ENCODE peak calls at places on chromosomes 16 and 17, in ten cellular contexts. E, I, D, N, O, X, A, L, S and B are unnamed samples. For H3K27me3, the result is how much of the 10 kb centered on the place peaks cover.

GRCh38 chr16:57754354-57755060 is 18.9 kb downstream of the KATNB1 start:
- DNase-seq in S (no peak), X (no peak), A (no peak), O (no peak), E (no peak), I (no peak), L (no peak), N (no peak), D (no peak), B (no peak)

GRCh38 chr17:38512473-38513058 is 84.3 kb downstream of the ARHGAP23 start:
- DNase-seq in N (no peak), L (no peak), I (no peak), X (no peak), D (no peak), S (no peak), O (no peak), A (no peak), E (no peak), B (no peak)

GRCh38 chr16:68658258-68658973 is 13.3 kb downstream of the CDH3 start:
- DNase-seq in S (no peak), N (peak), D (no peak), E (no peak), X (no peak), L (no peak), O (no peak), I (no peak), A (peak), B (no peak)

GRCh38 chr17:82677353-82677925 is 21.1 kb downstream of the RAB40B start:
- DNase-seq in A (no peak), D (no peak), N (no peak), X (no peak), O (no peak), L (no peak), E (no peak), I (no peak), S (no peak), B (no peak)

GRCh38 chr17:16929757-16930520 is 42.0 kb downstream of the TNFRSF13B start:
- DNase-seq in A (no peak), N (no peak), S (no peak), D (no peak), X (no peak), I (no peak), O (no peak), L (no peak), E (no peak), B (no peak)

GRCh38 chr16:67396159-67396774 is 3.0 kb upstream of the TPPP3 start:
- DNase-seq in I (no peak), O (no peak), N (peak), E (peak), A (peak), L (no peak), X (no peak), S (peak), D (peak), B (peak)

GRCh38 chr16:47258874-47259461 is 115.2 kb upstream of the NETO2 start:
- DNase-seq in I (no peak), S (no peak), X (peak), A (peak), L (no peak), D (no peak), E (no peak), O (no peak), N (peak), B (peak)

GRCh38 chr17:45326566-45326965 is 9.7 kb upstream of the MAP3K14 start:
- DNase-seq in S (peak), O (no peak), N (no peak), E (no peak), L (no peak), D (no peak), I (no peak), A (no peak), X (no peak), B (no peak)

GRCh38 chr17:64460955-64461354 is 12.0 kb downstream of the MILR1 start:
- DNase-seq in S (no peak), E (no peak), L (no peak), O (no peak), I (no peak), D (no peak), A (no peak), X (no peak), N (peak), B (no peak)

GRCh38 chr17:4956493-4957061 is 5.7 kb downstream of the ENO3 start:
- DNase-seq in N (no peak), I (no peak), D (no peak), O (no peak), A (no peak), E (no peak), L (peak), S (no peak), X (no peak), B (peak)

GRCh38 chr16:51418258-51418657 is 267.2 kb upstream of the SALL1 start:
- DNase-seq in L (no peak), E (peak), A (no peak), S (no peak), I (no peak), N (no peak), O (no peak), D (no peak), X (no peak), B (no peak)

GRCh38 chr16:81803332-81803731 is 24.2 kb downstream of the PLCG2 start:
- DNase-seq in S (no peak), O (no peak), I (no peak), D (no peak), L (no peak), A (no peak), N (no peak), E (no peak), X (no peak), B (no peak)

GRCh38 chr16:67109407-67110135 is at the start of gene PHAF1:
- DNase-seq in X (peak), I (peak), L (peak), S (peak), A (peak), N (peak), D (peak), O (peak), E (peak), B (peak)

GRCh38 chr17:72725432-72726068 is 366.9 kb downstream of the SLC39A11 start:
- DNase-seq in O (no peak), S (no peak), N (peak), A (peak), D (no peak), I (peak), E (peak), X (peak), L (peak), B (peak)

GRCh38 chr17:50304781-50305404 is 30.6 kb downstream of the TMEM92 start:
- DNase-seq in S (no peak), I (no peak), X (peak), D (no peak), E (peak), N (peak), A (peak), O (no peak), L (no peak), B (no peak)

GRCh38 chr16:29898786-29899515 is 399 bp downstream of the SEZ6L2 start:
- DNase-seq in L (no peak), N (peak), S (no peak), I (no peak), D (no peak), O (no peak), A (no peak), X (no peak), E (peak), B (no peak)

GRCh38 chr17:46726106-46726670 is 92.3 kb downstream of the WNT3 start:
- DNase-seq in I (no peak), O (no peak), E (no peak), N (no peak), X (no peak), D (no peak), L (no peak), A (peak), S (no peak), B (no peak)

GRCh38 chr17:69525920-69526841 is 111.7 kb downstream of the MAP2K6 start:
- DNase-seq in D (no peak), O (no peak), N (peak), I (no peak), X (peak), L (no peak), S (peak), A (peak), E (peak), B (peak)

GRCh38 chr17:68906638-68907037 is 48.6 kb downstream of the ABCA8 start:
- DNase-seq in X (no peak), L (no peak), E (no peak), S (no peak), N (no peak), I (no peak), O (no peak), D (no peak), A (peak), B (peak)

GRCh38 chr17:20242271-20242670 is 225.1 kb downstream of the LGALS9B start:
- DNase-seq in I (no peak), E (no peak), N (no peak), A (no peak), L (no peak), S (no peak), O (no peak), D (no peak), X (no peak), B (no peak)

GRCh38 chr17:63695889-63696288 is 4.0 kb downstream of the LIMD2 start:
- DNase-seq in E (no peak), N (no peak), A (no peak), S (no peak), X (no peak), L (peak), D (no peak), I (no peak), O (no peak), B (no peak)

GRCh38 chr17:77579717-77580116 is 378.8 kb upstream of the TNRC6C start:
- DNase-seq in E (no peak), A (no peak), X (no peak), L (no peak), N (no peak), O (no peak), D (no peak), I (no peak), S (no peak), B (no peak)

GRCh38 chr17:51150932-51151331 is 2.4 kb upstream of the NME1 start:
- DNase-seq in S (no peak), X (no peak), D (no peak), L (no peak), E (no peak), I (no peak), A (no peak), N (no peak), O (no peak), B (no peak)

GRCh38 chr17:55784666-55785065 is 33.8 kb downstream of the PCTP start:
- DNase-seq in D (no peak), O (no peak), S (no peak), E (no peak), I (no peak), N (no peak), X (no peak), A (no peak), L (no peak), B (no peak)

GRCh38 chr17:49358638-49359247 is 3.3 kb downstream of the ZNF652 start:
- DNase-seq in E (no peak), N (no peak), I (no peak), L (no peak), D (no peak), X (no peak), O (no peak), S (no peak), A (no peak), B (peak)

GRCh38 chr17:57461082-57461481 is 204.8 kb downstream of the MSI2 start:
- DNase-seq in S (peak), X (no peak), E (no peak), N (no peak), O (no peak), I (no peak), A (peak), L (no peak), D (no peak), B (no peak)

GRCh38 chr16:57479043-57479421 is 7.3 kb downstream of the DOK4 start:
- DNase-seq in L (no peak), A (no peak), X (no peak), S (no peak), D (no peak), I (peak), E (no peak), O (no peak), N (no peak), B (no peak)

GRCh38 chr17:65535777-65536572 is 25.5 kb downstream of the AXIN2 start:
- DNase-seq in O (no peak), D (no peak), A (peak), E (no peak), L (no peak), X (no peak), I (no peak), S (no peak), N (no peak), B (no peak)

GRCh38 chr17:78294776-78295175 is 63.3 kb downstream of the TMEM235 start:
- DNase-seq in X (no peak), I (no peak), O (no peak), E (no peak), A (peak), L (no peak), D (no peak), N (peak), S (no peak), B (no peak)

GRCh38 chr16:70805380-70805779 is 4.4 kb upstream of the VAC14 start:
- DNase-seq in D (no peak), E (no peak), N (no peak), L (peak), A (peak), X (no peak), I (no peak), S (no peak), O (no peak), B (no peak)

GRCh38 chr17:44007346-44008204 is 3.2 kb downstream of the NAGS start:
- DNase-seq in A (no peak), S (no peak), X (no peak), L (no peak), D (no peak), O (no peak), E (no peak), N (no peak), I (no peak), B (peak)

GRCh38 chr16:27430512-27430911 is 28.5 kb downstream of the IL21R start:
- DNase-seq in N (no peak), A (no peak), O (no peak), E (no peak), I (no peak), X (no peak), D (no peak), S (no peak), L (peak), B (no peak)

GRCh38 chr16:27429330-27429871 is 27.4 kb downstream of the IL21R start:
- DNase-seq in D (no peak), O (no peak), S (no peak), X (no peak), N (no peak), A (no peak), E (no peak), I (no peak), L (peak), B (no peak)

GRCh38 chr16:27428035-27428785 is 26.2 kb downstream of the IL21R start:
- DNase-seq in E (no peak), D (no peak), L (peak), S (no peak), I (no peak), X (no peak), O (no peak), N (no peak), A (no peak), B (no peak)

GRCh38 chr16:27430923-27431484 is 29.0 kb downstream of the IL21R start:
- DNase-seq in S (no peak), A (peak), L (peak), O (no peak), X (no peak), E (no peak), N (no peak), I (no peak), D (no peak), B (no peak)

DNA sequence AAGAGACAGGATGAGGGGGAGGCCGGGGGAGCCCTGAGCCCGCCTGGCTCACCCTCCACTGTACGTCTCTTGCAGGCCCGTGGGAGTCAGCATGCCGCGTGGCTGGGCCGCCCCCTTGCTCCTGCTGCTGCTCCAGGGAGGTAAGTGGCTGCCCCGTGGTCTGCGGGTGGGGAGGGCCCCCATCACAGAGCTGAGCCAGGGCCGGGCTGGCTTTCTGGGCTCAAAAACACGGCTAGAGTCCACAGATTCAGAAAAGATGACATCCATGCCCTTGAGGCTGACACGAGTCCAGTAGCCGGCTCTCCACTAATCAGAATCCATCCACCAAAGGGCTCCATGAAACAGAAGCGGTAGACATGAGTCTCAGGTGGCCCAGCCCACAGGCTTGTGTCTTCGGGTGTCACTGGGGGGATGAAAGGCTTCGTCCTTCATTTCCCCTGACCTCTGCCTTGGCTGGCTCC is 28.0 kb downstream of the IL21R start:
- DNase-seq in O (no peak), A (no peak), N (no peak), D (no peak), S (no peak), I (no peak), X (no peak), L (peak), E (no peak), B (no peak)
- H3K27me3 ChIP-seq in O (under half), A (under half), N (under half), D (under half), S (under half), I (under half), X (under half), L (under half), E (under half), B (under half)

DNA sequence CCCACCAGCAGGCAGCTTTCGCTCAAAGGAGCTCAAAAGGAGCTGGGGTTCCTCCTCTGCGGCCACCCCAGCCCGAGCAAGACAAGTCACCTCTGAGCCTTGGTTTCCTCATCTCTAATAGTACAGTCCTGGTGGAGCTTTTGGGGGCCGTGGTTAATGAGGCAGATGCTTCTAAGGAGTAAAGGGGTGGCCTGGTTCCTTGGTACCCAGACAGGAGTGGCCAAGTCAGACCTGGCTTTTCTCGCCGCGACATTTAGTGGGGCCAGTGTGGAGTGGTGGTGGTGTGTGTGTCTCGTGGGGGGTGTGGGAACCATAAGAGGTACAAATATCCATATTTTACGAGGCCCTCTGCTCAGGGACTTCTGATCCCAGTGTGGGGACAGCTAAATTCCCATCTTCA is 6.7 kb downstream of the FOXF1 start:
- DNase-seq in D (no peak), L (no peak), E (no peak), X (no peak), A (peak), S (no peak), O (no peak), N (no peak), I (no peak), B (no peak)
- H3K27me3 ChIP-seq in D (under half), L (under half), E (half or more), X (under half), A (under half), S (half or more), O (under half), N (half or more), I (half or more), B (half or more)

GRCh38 chr17:29002811-29003210 is 3.0 kb downstream of the SEZ6 start:
- DNase-seq in A (no peak), N (no peak), I (no peak), X (no peak), D (no peak), S (no peak), L (no peak), O (no peak), E (no peak), B (no peak)
- H3K27me3 ChIP-seq in A (half or more), N (under half), I (under half), X (under half), D (under half), S (under half), L (under half), O (under half), E (half or more), B (under half)

DNA sequence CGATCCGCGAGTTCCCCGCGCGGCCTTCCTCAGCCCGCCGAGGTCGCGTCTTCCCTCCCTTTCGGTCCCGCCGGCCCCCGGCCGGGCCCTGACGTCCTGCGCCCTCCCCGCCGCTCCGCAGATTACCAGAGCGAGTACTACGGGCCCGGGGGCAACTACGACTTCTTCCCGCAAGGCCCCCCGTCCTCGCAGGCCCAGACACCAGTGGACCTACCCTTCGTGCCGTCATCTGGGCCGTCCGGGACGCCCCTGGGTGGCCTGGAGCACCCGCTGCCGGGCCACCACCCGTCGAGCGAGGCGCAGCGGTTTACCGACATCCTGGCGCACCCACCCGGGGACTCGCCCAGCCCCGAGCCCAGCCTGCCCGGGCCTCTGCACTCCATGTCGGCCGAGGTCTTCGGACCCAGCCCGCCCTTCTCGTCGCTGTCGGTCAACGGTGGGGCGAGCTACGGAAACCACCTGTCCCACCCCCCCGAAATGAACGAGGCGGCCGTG is 5.4 kb downstream of the LHX1 start:
- DNase-seq in L (peak), E (no peak), A (no peak), X (no peak), D (no peak), N (no peak), I (no peak), O (no peak), S (no peak), B (no peak)
- H3K27me3 ChIP-seq in L (half or more), E (half or more), A (half or more), X (half or more), D (under half), N (half or more), I (half or more), O (half or more), S (half or more), B (half or more)

DNA sequence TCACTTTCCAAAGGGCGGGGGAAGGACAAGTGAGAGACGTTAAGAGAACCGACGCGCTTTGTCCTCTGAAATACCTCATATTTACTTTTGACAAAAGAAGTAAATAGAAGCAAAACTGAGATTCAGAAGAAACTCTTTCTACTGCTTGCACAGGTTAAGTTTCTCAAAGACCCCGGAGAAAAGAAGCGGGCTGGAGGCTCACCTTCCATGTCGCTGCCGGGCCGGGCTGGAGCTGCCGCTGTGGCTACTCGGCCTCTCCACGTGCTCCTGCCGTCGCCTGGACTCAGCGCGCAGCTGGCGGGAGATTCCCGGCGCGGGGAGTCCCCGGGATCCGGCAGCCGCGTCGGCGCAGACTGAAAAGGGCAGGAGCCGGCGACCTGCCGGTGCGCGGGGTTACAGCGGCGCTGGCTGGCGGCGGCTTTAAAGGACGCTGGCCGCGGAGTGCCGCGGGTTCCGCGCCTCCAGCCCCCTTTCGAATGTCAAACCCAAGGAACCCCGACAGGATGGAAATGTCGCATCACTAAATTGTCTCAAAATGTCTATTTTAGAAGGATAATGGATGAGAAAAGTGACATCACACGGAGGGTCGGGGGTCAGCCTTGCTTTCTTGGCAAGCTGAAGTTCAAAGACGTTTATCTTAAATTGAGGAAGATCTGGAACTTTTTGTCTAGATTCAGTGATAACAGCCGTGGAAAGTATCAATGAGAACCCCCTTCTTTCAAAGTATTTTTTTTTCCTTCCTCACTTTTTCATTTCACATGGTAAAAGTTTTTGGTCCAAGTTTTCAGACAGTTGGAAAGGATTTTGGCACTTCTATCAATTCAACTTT is at the start of gene IKZF3:
- DNase-seq in I (no peak), S (peak), L (peak), E (peak), X (peak), D (no peak), N (no peak), A (peak), O (no peak), B (peak)
- H3K27me3 ChIP-seq in I (half or more), S (half or more), L (under half), E (half or more), X (under half), D (under half), N (under half), A (half or more), O (under half), B (under half)

GRCh38 chr16:56260378-56260987 is 69.2 kb downstream of the GNAO1 start:
- DNase-seq in S (no peak), N (no peak), D (no peak), E (no peak), I (no peak), L (no peak), O (no peak), A (no peak), X (no peak), B (no peak)
- H3K27me3 ChIP-seq in S (under half), N (under half), D (under half), E (under half), I (under half), L (under half), O (under half), A (under half), X (under half), B (under half)